ENCODE peak calls at places on chromosome X, in seven cellular contexts. E, T, C, N, R, Y and V are unnamed samples. For H3K4me1, the result is how much of the 10 kb centered on the place peaks cover.

GRCh38 chrX:97524997-97525396 is 641.3 kb downstream of the RPA4 start:
- DNase-seq in C (no peak), T (no peak), E (no peak), N (no peak), Y (no peak), R (peak), V (no peak)

GRCh38 chrX:100931218-100931924 is 2.7 kb upstream of the XKRX start:
- DNase-seq in T (no peak), Y (no peak), E (no peak), R (no peak), N (no peak), C (no peak), V (no peak)

GRCh38 chrX:136607236-136607635 is 40.7 kb upstream of the CD40LG start:
- DNase-seq in C (no peak), R (no peak), E (no peak), Y (no peak), N (no peak), T (no peak), V (no peak)

GRCh38 chrX:155896512-155896911 is 15.4 kb downstream of the VAMP7 start:
- DNase-seq in T (no peak), N (no peak), Y (no peak), R (no peak), C (no peak), E (no peak), V (no peak)

GRCh38 chrX:119826399-119826959 is 26.3 kb downstream of the UPF3B start:
- DNase-seq in R (peak), T (no peak), N (no peak), C (no peak), E (no peak), Y (no peak), V (no peak)

GRCh38 chrX:22206781-22207180 is 65.9 kb upstream of the CBLL2 start:
- DNase-seq in Y (no peak), E (no peak), C (no peak), T (no peak), R (no peak), N (no peak), V (no peak)

GRCh38 chrX:16462912-16463311 is 187.0 kb upstream of the S100G start:
- DNase-seq in Y (no peak), C (no peak), E (no peak), R (no peak), T (no peak), N (no peak), V (no peak)

GRCh38 chrX:134636859-134637258 is 21.4 kb downstream of the PLAC1 start:
- DNase-seq in Y (no peak), C (no peak), E (no peak), T (no peak), N (no peak), R (no peak), V (no peak)

GRCh38 chrX:135536883-135537282 is 16.4 kb downstream of the INTS6L start:
- DNase-seq in Y (no peak), E (no peak), C (no peak), R (no peak), N (no peak), T (no peak), V (no peak)

GRCh38 chrX:70046978-70047377 is 2.8 kb downstream of the AWAT2 start:
- DNase-seq in E (no peak), T (no peak), N (no peak), Y (no peak), C (no peak), R (peak), V (no peak)

GRCh38 chrX:39022106-39022505 is 220.8 kb downstream of the MID1IP1 start:
- DNase-seq in C (no peak), R (no peak), E (no peak), Y (no peak), T (no peak), N (no peak), V (no peak)

GRCh38 chrX:41116948-41117347 is 31.7 kb downstream of the USP9X start:
- DNase-seq in T (no peak), Y (no peak), C (no peak), N (no peak), E (no peak), R (no peak), V (no peak)

GRCh38 chrX:136228808-136229207 is 22.4 kb downstream of the MAP7D3 start:
- DNase-seq in T (no peak), N (no peak), E (no peak), C (no peak), Y (no peak), R (no peak), V (no peak)

GRCh38 chrX:76148753-76149152 is 24.1 kb upstream of the PBDC1 start:
- DNase-seq in C (no peak), Y (peak), N (no peak), E (no peak), T (no peak), R (peak), V (no peak)

GRCh38 chrX:30228526-30228925 is 1.9 kb upstream of the MAGEB3 start:
- DNase-seq in C (no peak), R (no peak), N (no peak), T (no peak), E (no peak), Y (no peak), V (no peak)

GRCh38 chrX:32448945-32449344 is 762.4 kb downstream of the DMD start:
- DNase-seq in Y (no peak), T (no peak), R (no peak), N (no peak), C (no peak), E (no peak), V (no peak)

GRCh38 chrX:103017542-103017941 is 46.4 kb downstream of the BEX1 start:
- DNase-seq in Y (no peak), T (no peak), R (no peak), E (no peak), N (no peak), C (no peak), V (no peak)

GRCh38 chrX:103941201-103941975 is 21.0 kb upstream of the TMSB15B start:
- DNase-seq in N (no peak), T (no peak), R (peak), Y (no peak), E (no peak), C (no peak), V (no peak)

GRCh38 chrX:4935846-4936245 is 1222.4 kb upstream of the PRKX start:
- DNase-seq in E (no peak), Y (no peak), R (no peak), N (no peak), C (no peak), T (no peak), V (no peak)

GRCh38 chrX:41596586-41596985 is 92.2 kb upstream of the GPR34 start:
- DNase-seq in E (no peak), Y (no peak), R (no peak), N (no peak), C (peak), T (no peak), V (no peak)

GRCh38 chrX:81957900-81958545 is 756.1 kb downstream of the SH3BGRL start:
- DNase-seq in T (no peak), R (no peak), N (no peak), Y (no peak), C (no peak), E (no peak), V (no peak)

GRCh38 chrX:11419102-11419501 is 125.9 kb downstream of the AMELX start:
- DNase-seq in E (no peak), N (no peak), T (no peak), Y (no peak), R (peak), C (no peak), V (no peak)

GRCh38 chrX:41522681-41523080 is 75.5 kb downstream of the NYX start:
- DNase-seq in E (no peak), T (no peak), R (no peak), N (no peak), Y (no peak), C (no peak), V (no peak)

GRCh38 chrX:148049441-148049840 is 68.3 kb downstream of the FMR1NB start:
- DNase-seq in E (no peak), R (peak), T (no peak), Y (no peak), C (no peak), N (no peak), V (no peak)

GRCh38 chrX:148629435-148629834 is 129.0 kb downstream of the AFF2 start:
- DNase-seq in T (no peak), C (no peak), Y (peak), N (no peak), R (no peak), E (no peak), V (no peak)

GRCh38 chrX:137313627-137314026 is 252.3 kb upstream of the ZIC3 start:
- DNase-seq in R (no peak), C (no peak), E (no peak), Y (no peak), N (no peak), T (no peak), V (no peak)

GRCh38 chrX:53356186-53356585 is 66.3 kb downstream of the SMC1A start:
- DNase-seq in R (no peak), C (no peak), E (no peak), N (no peak), T (no peak), Y (peak), V (no peak)

GRCh38 chrX:150548684-150549083 is 19.7 kb upstream of the MTM1 start:
- DNase-seq in R (no peak), E (no peak), N (no peak), C (no peak), T (no peak), Y (no peak), V (no peak)

GRCh38 chrX:10077425-10078188 is 79.2 kb upstream of the CLCN4 start:
- DNase-seq in E (no peak), R (no peak), N (no peak), C (no peak), T (no peak), Y (no peak), V (no peak)

GRCh38 chrX:135086197-135086854 is 34.0 kb downstream of the ETDB start:
- DNase-seq in E (no peak), Y (peak), T (no peak), C (peak), R (peak), N (no peak), V (no peak)

GRCh38 chrX:101485212-101486064 is at the start of gene ARMCX4:
- DNase-seq in C (no peak), T (peak), Y (peak), N (no peak), R (peak), E (peak), V (peak)

GRCh38 chrX:8726031-8726652 is 5.8 kb downstream of the ANOS1 start:
- DNase-seq in C (no peak), Y (no peak), T (no peak), R (peak), E (no peak), N (no peak), V (no peak)

GRCh38 chrX:30865020-30865419 is 24.0 kb downstream of the TAB3 start:
- DNase-seq in R (no peak), C (no peak), T (no peak), E (no peak), N (no peak), Y (no peak), V (no peak)

GRCh38 chrX:15299945-15300851 is 15.2 kb downstream of the ASB11 start:
- DNase-seq in E (no peak), T (no peak), N (no peak), C (no peak), R (peak), Y (no peak), V (no peak)

GRCh38 chrX:17923546-17923945 is 62.4 kb upstream of the RAI2 start:
- DNase-seq in E (no peak), N (no peak), R (no peak), Y (no peak), C (no peak), T (no peak), V (no peak)

GRCh38 chrX:126456136-126456535 is 96.5 kb downstream of the DCAF12L1 start:
- DNase-seq in T (no peak), C (no peak), Y (no peak), R (no peak), N (no peak), E (no peak), V (no peak)

GRCh38 chrX:22660756-22661155 is 339.0 kb upstream of the DDX53 start:
- DNase-seq in E (no peak), T (no peak), N (no peak), R (no peak), Y (no peak), C (no peak), V (no peak)

GRCh38 chrX:31036895-31037294 is 34.9 kb downstream of the FTHL17 start:
- DNase-seq in C (peak), N (peak), T (no peak), R (peak), E (no peak), Y (peak), V (no peak)

GRCh38 chrX:9611436-9612145 is 146.7 kb downstream of the TBL1X start:
- DNase-seq in Y (no peak), N (no peak), R (peak), E (no peak), T (no peak), C (no peak), V (no peak)

GRCh38 chrX:70762285-70762684 is 146.2 kb downstream of the TEX11 start:
- DNase-seq in E (no peak), R (no peak), Y (no peak), T (no peak), C (no peak), N (no peak), V (no peak)

GRCh38 chrX:153642655-153643430 is 4.2 kb upstream of the DUSP9 start:
- DNase-seq in T (no peak), Y (no peak), N (peak), C (no peak), R (no peak), E (no peak), V (no peak)
- H3K4me1 ChIP-seq in T (under half), Y (under half), N (under half), C (under half), R (under half), E (under half), V (under half)

GRCh38 chrX:19866626-19867410 is 20.6 kb downstream of the SH3KBP1 start:
- DNase-seq in Y (no peak), N (no peak), E (no peak), R (peak), C (no peak), T (no peak), V (no peak)
- H3K4me1 ChIP-seq in Y (under half), N (under half), E (under half), R (under half), C (under half), T (under half), V (under half)

DNA sequence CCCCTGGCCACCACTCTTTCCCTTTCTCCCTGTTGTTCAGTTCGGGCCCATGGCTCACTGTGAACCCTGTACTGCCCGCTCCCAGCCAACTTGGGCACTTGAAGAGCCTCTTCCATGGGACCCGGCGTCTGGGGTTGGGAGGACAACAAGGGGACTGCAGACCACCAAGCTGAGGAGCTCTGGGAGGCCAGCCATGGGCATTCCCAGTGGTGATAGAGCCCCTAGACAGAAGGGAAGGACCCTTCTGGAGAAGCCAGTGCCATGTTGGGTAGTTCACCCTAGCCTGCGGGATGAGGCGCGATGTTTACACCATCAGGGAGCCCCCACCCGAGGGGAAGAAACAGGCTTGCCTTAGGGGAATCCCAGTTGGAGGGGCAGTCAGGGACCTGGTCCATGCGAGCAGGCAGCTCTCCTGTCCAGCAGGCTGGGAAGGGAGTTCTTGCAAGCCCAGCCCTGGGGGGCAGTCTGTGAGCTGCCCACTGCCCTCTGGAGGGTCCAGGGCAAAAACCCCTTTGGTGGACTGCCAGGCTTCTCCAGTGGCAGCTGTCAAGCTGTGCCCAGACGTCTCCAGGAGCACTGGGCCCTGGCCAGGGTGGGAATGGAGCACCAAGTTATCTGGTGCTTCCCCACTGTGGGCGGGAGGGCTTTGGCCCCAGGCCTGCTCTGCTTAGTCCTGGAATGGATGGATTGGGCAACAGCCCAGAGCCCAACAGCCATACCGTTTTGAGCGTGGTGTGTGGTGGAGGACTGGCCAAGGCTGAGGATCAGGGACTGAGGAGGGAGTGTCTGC is 23.7 kb upstream of the UBA1 start:
- DNase-seq in N (no peak), E (no peak), Y (peak), R (no peak), C (no peak), T (peak), V (peak)
- H3K4me1 ChIP-seq in N (under half), E (under half), Y (under half), R (under half), C (under half), T (under half), V (under half)

GRCh38 chrX:130095249-130095648 is 15.0 kb downstream of the ELF4 start:
- DNase-seq in Y (no peak), T (no peak), E (no peak), R (no peak), N (no peak), C (no peak), V (no peak)

GRCh38 chrX:130093271-130093670 is 17.0 kb downstream of the ELF4 start:
- DNase-seq in T (no peak), E (no peak), R (no peak), C (no peak), N (no peak), Y (no peak), V (no peak)

GRCh38 chrX:130097507-130098201 is 12.6 kb downstream of the ELF4 start:
- DNase-seq in N (peak), C (no peak), Y (no peak), T (no peak), E (no peak), R (peak), V (peak)

GRCh38 chrX:130091976-130092522 is 18.2 kb downstream of the ELF4 start:
- DNase-seq in Y (no peak), C (no peak), R (peak), T (no peak), N (peak), E (peak), V (peak)

GRCh38 chrX:130094712-130095111 is 15.6 kb downstream of the ELF4 start:
- DNase-seq in T (no peak), Y (no peak), C (no peak), E (no peak), R (no peak), N (no peak), V (no peak)
- H3K4me1 ChIP-seq in T (under half), Y (under half), C (under half), E (half or more), R (under half), N (under half), V (under half)

GRCh38 chrX:40090050-40090804 is 7.5 kb downstream of the BCOR start:
- DNase-seq in T (no peak), N (peak), R (peak), C (no peak), E (no peak), Y (peak), V (peak)
- H3K4me1 ChIP-seq in T (under half), N (half or more), R (under half), C (under half), E (half or more), Y (under half), V (under half)

DNA sequence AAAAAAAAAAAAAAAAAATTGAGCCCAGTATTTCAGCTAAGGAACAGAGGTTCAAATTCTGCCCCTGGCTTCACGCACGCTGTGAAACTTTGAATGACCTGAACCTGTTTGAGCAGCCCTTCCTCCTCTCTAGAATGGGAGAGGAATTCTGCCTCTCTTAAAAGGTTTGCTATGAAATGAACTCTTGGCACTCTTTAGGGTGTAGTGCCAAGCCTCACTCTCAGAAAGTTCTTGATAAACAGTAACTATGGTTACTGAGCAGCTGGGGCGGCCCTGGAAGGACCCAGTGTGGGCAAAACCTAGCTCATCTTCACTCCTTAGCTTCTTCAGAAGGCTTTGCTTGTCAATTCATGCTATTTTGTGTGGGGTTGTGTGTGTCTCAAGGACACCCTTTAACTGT is 73.7 kb downstream of the GEMIN8 start:
- DNase-seq in C (no peak), E (no peak), Y (no peak), T (no peak), R (no peak), N (no peak), V (no peak)
- H3K4me1 ChIP-seq in C (under half), E (under half), Y (under half), T (under half), R (under half), N (under half), V (under half)